ENCODE peak calls at places on chromosomes 1 and 21, in ten cellular contexts. Z is hepatocyte, L is stomach, P is RWPE2, B is fibroblast of lung, M is PC-3, G is tibial artery, U is left ventricle myocardium inferior, T is GM06990, W is psoas muscle. D is an unnamed sample. For H3K27me3, the result is how much of the 10 kb centered on the place peaks cover.

GRCh38 chr21:44918581-44919033 is 2.1 kb downstream of the ITGB2 start:
- DNase-seq in Z (no peak), L (no peak), P (no peak), B (no peak), M (no peak), G (no peak), U (no peak), T (no peak), W (no peak), D (no peak)

GRCh38 chr1:223224465-223224864 is 81.4 kb upstream of the TLR5 start:
- DNase-seq in Z (no peak), L (no peak), P (no peak), B (no peak), M (no peak), G (no peak), U (no peak), T (no peak), W (no peak), D (no peak)

GRCh38 chr1:50970927-50971582 is 1.0 kb downstream of the CDKN2C start:
- DNase-seq in Z (no peak), L (no peak), P (no peak), B (peak), M (peak), G (no peak), U (no peak), T (no peak), W (no peak), D (peak)

GRCh38 chr1:159196543-159196942 is 8.1 kb upstream of the ACKR1 start:
- DNase-seq in Z (no peak), L (no peak), P (no peak), B (no peak), M (peak), G (no peak), U (no peak), T (no peak), W (no peak), D (no peak)

GRCh38 chr1:109793486-109794318 is 30.0 kb upstream of the EPS8L3 start:
- DNase-seq in Z (peak), L (peak), P (no peak), B (peak), M (peak), G (peak), U (no peak), T (no peak), W (no peak), D (no peak)

GRCh38 chr1:108117908-108118902 is 81.9 kb downstream of the SLC25A24 start:
- DNase-seq in Z (peak), L (no peak), P (no peak), B (peak), M (peak), G (no peak), U (no peak), T (no peak), W (no peak), D (no peak)

GRCh38 chr1:180565472-180565871 is 6.7 kb downstream of the OVAAL start:
- DNase-seq in Z (no peak), L (no peak), P (no peak), B (no peak), M (no peak), G (no peak), U (no peak), T (no peak), W (no peak), D (no peak)

GRCh38 chr1:226708967-226709396 is 30.1 kb downstream of the ITPKB start:
- DNase-seq in Z (no peak), L (no peak), P (no peak), B (peak), M (no peak), G (no peak), U (no peak), T (no peak), W (no peak), D (no peak)

GRCh38 chr1:164971391-164971790 is 385.1 kb downstream of the LMX1A start:
- DNase-seq in Z (no peak), L (no peak), P (no peak), B (no peak), M (no peak), G (no peak), U (no peak), T (no peak), W (no peak), D (no peak)

GRCh38 chr1:4207183-4207582 is 307.1 kb upstream of the C1orf174 start:
- DNase-seq in Z (no peak), L (no peak), P (no peak), B (no peak), M (no peak), G (no peak), U (no peak), T (no peak), W (no peak), D (no peak)

GRCh38 chr1:230330157-230330556 is 96.0 kb downstream of the PGBD5 start:
- DNase-seq in Z (no peak), L (no peak), P (no peak), B (no peak), M (no peak), G (no peak), U (no peak), T (no peak), W (no peak), D (no peak)

GRCh38 chr21:46122241-46122671 is 24.3 kb downstream of the COL6A2 start:
- DNase-seq in Z (no peak), L (peak), P (peak), B (peak), M (peak), G (peak), U (peak), T (no peak), W (no peak), D (no peak)

GRCh38 chr21:35927262-35927661 is 133.1 kb downstream of the SETD4 start:
- DNase-seq in Z (no peak), L (no peak), P (no peak), B (no peak), M (no peak), G (no peak), U (no peak), T (no peak), W (no peak), D (no peak)

GRCh38 chr1:154557248-154557938 is 1.1 kb downstream of the UBE2Q1 start:
- DNase-seq in Z (no peak), L (no peak), P (no peak), B (no peak), M (no peak), G (no peak), U (no peak), T (no peak), W (no peak), D (no peak)

GRCh38 chr21:34553199-34553952 is 41.4 kb upstream of the KCNE1 start:
- DNase-seq in Z (no peak), L (no peak), P (no peak), B (peak), M (peak), G (no peak), U (no peak), T (no peak), W (no peak), D (no peak)

GRCh38 chr1:15033264-15033663 is 120.3 kb upstream of the TMEM51 start:
- DNase-seq in Z (no peak), L (no peak), P (no peak), B (peak), M (peak), G (no peak), U (no peak), T (no peak), W (no peak), D (no peak)
- TF ChIP-seq CTCF in Z (peak), L (no peak), P (no peak), B (peak), M (peak), G (no peak), U (no peak), T (no peak), W (no peak), D (no peak)

GRCh38 chr1:200301152-200301551 is 108.7 kb downstream of the ZNF281 start:
- DNase-seq in Z (no peak), L (no peak), P (no peak), B (no peak), M (no peak), G (no peak), U (no peak), T (no peak), W (no peak), D (no peak)
- H3K27me3 ChIP-seq in Z (under half), L (under half), P (under half), B (under half), M (under half), G (under half), U (under half), T (under half), W (under half), D (half or more)

DNA sequence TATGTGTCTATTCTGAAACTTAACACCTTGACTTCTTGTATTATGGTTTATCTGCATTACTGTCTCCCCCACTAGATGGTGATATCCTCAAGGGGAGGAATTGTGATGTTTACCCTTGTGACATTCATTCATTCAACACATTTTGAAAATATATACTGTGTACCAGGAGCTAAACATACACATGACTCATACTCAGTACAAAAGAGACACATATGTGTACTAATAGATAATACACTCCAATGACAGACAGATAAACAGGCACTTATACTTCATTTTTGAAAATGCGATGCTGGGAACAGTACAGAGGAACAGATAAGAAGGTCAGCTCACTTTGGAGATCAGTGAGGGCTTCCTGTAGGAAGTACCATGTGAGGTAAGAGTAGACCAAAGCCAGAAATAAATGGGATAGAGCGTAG is 8.9 kb upstream of the RAB3GAP2 start:
- DNase-seq in Z (peak), L (no peak), P (no peak), B (peak), M (peak), G (no peak), U (no peak), T (no peak), W (no peak), D (no peak)
- TF ChIP-seq CTCF in Z (peak), L (peak), P (peak), B (peak), M (peak), G (no peak), U (peak), T (peak), W (peak), D (peak)

GRCh38 chr1:156864796-156865195 is 4.1 kb downstream of the NTRK1 start:
- DNase-seq in Z (no peak), L (no peak), P (no peak), B (no peak), M (no peak), G (no peak), U (no peak), T (no peak), W (no peak), D (no peak)
- H3K27me3 ChIP-seq in Z (half or more), L (under half), P (under half), B (under half), M (under half), G (half or more), U (half or more), T (under half), W (under half), D (under half)